ENCODE peak calls at places on chromosomes 4 and X, in eight cellular contexts. One of them, this sample, is unnamed.

GRCh38 chrX:106802388-106803275 is at the start of gene TBC1D8B:
- DNase-seq in stimulated activated naive CD8-positive, alpha-beta T cell treated with anti-CD3 and anti-CD28 coated beads, Interleukin-15, Interleukin-2, amounts not matched to agents 100 U/mL and 50 U/mL, for 24 hours: peak
- DNase-seq in brain microvascular endothelial cell: peak
- DNase-seq in adipocyte: peak
- DNase-seq in pancreas: peak
- DNase-seq in HCEC 1CT: peak
- DNase-seq in left cardiac atrium: peak
- DNase-seq in left lung: peak
- DNase-seq in this sample: peak

GRCh38 chrX:15143825-15144121 is 126.1 kb downstream of the ASB9 start:
- DNase-seq in adipocyte: no peak
- DNase-seq in pancreas: no peak
- DNase-seq in stimulated activated naive CD8-positive, alpha-beta T cell treated with anti-CD3 and anti-CD28 coated beads, Interleukin-15, Interleukin-2, amounts not matched to agents 100 U/mL and 50 U/mL, for 24 hours: no peak
- DNase-seq in HCEC 1CT: no peak
- DNase-seq in left lung: no peak
- DNase-seq in brain microvascular endothelial cell: no peak
- DNase-seq in left cardiac atrium: no peak
- DNase-seq in this sample: no peak

GRCh38 chr4:3111461-3111860 is 37.0 kb downstream of the HTT start:
- DNase-seq in adipocyte: peak
- DNase-seq in left cardiac atrium: no peak
- DNase-seq in left lung: no peak
- DNase-seq in stimulated activated naive CD8-positive, alpha-beta T cell treated with anti-CD3 and anti-CD28 coated beads, Interleukin-15, Interleukin-2, amounts not matched to agents 100 U/mL and 50 U/mL, for 24 hours: no peak
- DNase-seq in HCEC 1CT: peak
- DNase-seq in brain microvascular endothelial cell: peak
- DNase-seq in pancreas: no peak
- DNase-seq in this sample: no peak

GRCh38 chr4:108034560-108034959 is 44.9 kb downstream of the HADH start:
- DNase-seq in pancreas: no peak
- DNase-seq in adipocyte: no peak
- DNase-seq in left cardiac atrium: no peak
- DNase-seq in brain microvascular endothelial cell: no peak
- DNase-seq in left lung: no peak
- DNase-seq in stimulated activated naive CD8-positive, alpha-beta T cell treated with anti-CD3 and anti-CD28 coated beads, Interleukin-15, Interleukin-2, amounts not matched to agents 100 U/mL and 50 U/mL, for 24 hours: no peak
- DNase-seq in HCEC 1CT: no peak
- DNase-seq in this sample: no peak

GRCh38 chr4:185265942-185266341 is 56.5 kb downstream of the SNX25 start:
- DNase-seq in stimulated activated naive CD8-positive, alpha-beta T cell treated with anti-CD3 and anti-CD28 coated beads, Interleukin-15, Interleukin-2, amounts not matched to agents 100 U/mL and 50 U/mL, for 24 hours: no peak
- DNase-seq in HCEC 1CT: peak
- DNase-seq in adipocyte: peak
- DNase-seq in left cardiac atrium: no peak
- DNase-seq in brain microvascular endothelial cell: peak
- DNase-seq in pancreas: no peak
- DNase-seq in left lung: no peak
- DNase-seq in this sample: no peak

GRCh38 chr4:41709844-41710481 is 38.6 kb downstream of the PHOX2B start:
- DNase-seq in HCEC 1CT: peak
- DNase-seq in pancreas: no peak
- DNase-seq in brain microvascular endothelial cell: peak
- DNase-seq in adipocyte: peak
- DNase-seq in left lung: no peak
- DNase-seq in stimulated activated naive CD8-positive, alpha-beta T cell treated with anti-CD3 and anti-CD28 coated beads, Interleukin-15, Interleukin-2, amounts not matched to agents 100 U/mL and 50 U/mL, for 24 hours: no peak
- DNase-seq in left cardiac atrium: no peak
- DNase-seq in this sample: no peak

GRCh38 chr4:184453402-184454160 is 20.8 kb downstream of the IRF2 start:
- DNase-seq in pancreas: no peak
- DNase-seq in left lung: no peak
- DNase-seq in left cardiac atrium: no peak
- DNase-seq in brain microvascular endothelial cell: peak
- DNase-seq in stimulated activated naive CD8-positive, alpha-beta T cell treated with anti-CD3 and anti-CD28 coated beads, Interleukin-15, Interleukin-2, amounts not matched to agents 100 U/mL and 50 U/mL, for 24 hours: peak
- DNase-seq in adipocyte: peak
- DNase-seq in HCEC 1CT: peak
- DNase-seq in this sample: no peak

GRCh38 chrX:152212969-152213368 is 74.6 kb upstream of the MAGEA10 start:
- DNase-seq in HCEC 1CT: no peak
- DNase-seq in left cardiac atrium: no peak
- DNase-seq in pancreas: no peak
- DNase-seq in stimulated activated naive CD8-positive, alpha-beta T cell treated with anti-CD3 and anti-CD28 coated beads, Interleukin-15, Interleukin-2, amounts not matched to agents 100 U/mL and 50 U/mL, for 24 hours: no peak
- DNase-seq in brain microvascular endothelial cell: no peak
- DNase-seq in left lung: no peak
- DNase-seq in adipocyte: no peak
- DNase-seq in this sample: no peak

GRCh38 chr4:24800273-24800880 is 5.0 kb downstream of the SOD3 start:
- DNase-seq in pancreas: no peak
- DNase-seq in left lung: no peak
- DNase-seq in brain microvascular endothelial cell: no peak
- DNase-seq in HCEC 1CT: no peak
- DNase-seq in stimulated activated naive CD8-positive, alpha-beta T cell treated with anti-CD3 and anti-CD28 coated beads, Interleukin-15, Interleukin-2, amounts not matched to agents 100 U/mL and 50 U/mL, for 24 hours: no peak
- DNase-seq in left cardiac atrium: no peak
- DNase-seq in adipocyte: no peak
- DNase-seq in this sample: no peak

GRCh38 chrX:155611302-155611701 is 1.4 kb downstream of the TMLHE start:
- DNase-seq in stimulated activated naive CD8-positive, alpha-beta T cell treated with anti-CD3 and anti-CD28 coated beads, Interleukin-15, Interleukin-2, amounts not matched to agents 100 U/mL and 50 U/mL, for 24 hours: no peak
- DNase-seq in adipocyte: no peak
- DNase-seq in left cardiac atrium: no peak
- DNase-seq in brain microvascular endothelial cell: no peak
- DNase-seq in HCEC 1CT: no peak
- DNase-seq in pancreas: no peak
- DNase-seq in left lung: no peak
- DNase-seq in this sample: no peak

GRCh38 chr4:156970501-156971167 is 965 bp downstream of the PDGFC start:
- DNase-seq in left lung: peak
- DNase-seq in pancreas: peak
- DNase-seq in HCEC 1CT: peak
- DNase-seq in brain microvascular endothelial cell: no peak
- DNase-seq in left cardiac atrium: peak
- DNase-seq in stimulated activated naive CD8-positive, alpha-beta T cell treated with anti-CD3 and anti-CD28 coated beads, Interleukin-15, Interleukin-2, amounts not matched to agents 100 U/mL and 50 U/mL, for 24 hours: no peak
- DNase-seq in adipocyte: peak
- DNase-seq in this sample: peak

GRCh38 chr4:125235971-125236370 is 78.8 kb upstream of the FAT4 start:
- DNase-seq in brain microvascular endothelial cell: no peak
- DNase-seq in HCEC 1CT: no peak
- DNase-seq in left cardiac atrium: no peak
- DNase-seq in pancreas: no peak
- DNase-seq in left lung: no peak
- DNase-seq in stimulated activated naive CD8-positive, alpha-beta T cell treated with anti-CD3 and anti-CD28 coated beads, Interleukin-15, Interleukin-2, amounts not matched to agents 100 U/mL and 50 U/mL, for 24 hours: no peak
- DNase-seq in adipocyte: no peak
- DNase-seq in this sample: peak

GRCh38 chr4:145935253-145936141 is 3.1 kb downstream of the ZNF827 start:
- DNase-seq in adipocyte: peak
- DNase-seq in left lung: no peak
- DNase-seq in pancreas: no peak
- DNase-seq in stimulated activated naive CD8-positive, alpha-beta T cell treated with anti-CD3 and anti-CD28 coated beads, Interleukin-15, Interleukin-2, amounts not matched to agents 100 U/mL and 50 U/mL, for 24 hours: peak
- DNase-seq in brain microvascular endothelial cell: no peak
- DNase-seq in left cardiac atrium: peak
- DNase-seq in HCEC 1CT: no peak
- DNase-seq in this sample: peak

GRCh38 chr4:39085891-39086290 is 23.9 kb downstream of the KLHL5 start:
- DNase-seq in left cardiac atrium: no peak
- DNase-seq in adipocyte: no peak
- DNase-seq in stimulated activated naive CD8-positive, alpha-beta T cell treated with anti-CD3 and anti-CD28 coated beads, Interleukin-15, Interleukin-2, amounts not matched to agents 100 U/mL and 50 U/mL, for 24 hours: no peak
- DNase-seq in pancreas: no peak
- DNase-seq in brain microvascular endothelial cell: no peak
- DNase-seq in HCEC 1CT: no peak
- DNase-seq in left lung: no peak
- DNase-seq in this sample: no peak

GRCh38 chr4:108426493-108426892 is 193.9 kb upstream of the RPL34 start:
- DNase-seq in HCEC 1CT: peak
- DNase-seq in pancreas: no peak
- DNase-seq in left lung: no peak
- DNase-seq in brain microvascular endothelial cell: peak
- DNase-seq in stimulated activated naive CD8-positive, alpha-beta T cell treated with anti-CD3 and anti-CD28 coated beads, Interleukin-15, Interleukin-2, amounts not matched to agents 100 U/mL and 50 U/mL, for 24 hours: no peak
- DNase-seq in adipocyte: peak
- DNase-seq in left cardiac atrium: no peak
- DNase-seq in this sample: no peak

GRCh38 chr4:113908829-113909228 is 70.6 kb downstream of the ARSJ start:
- DNase-seq in stimulated activated naive CD8-positive, alpha-beta T cell treated with anti-CD3 and anti-CD28 coated beads, Interleukin-15, Interleukin-2, amounts not matched to agents 100 U/mL and 50 U/mL, for 24 hours: no peak
- DNase-seq in left lung: no peak
- DNase-seq in pancreas: no peak
- DNase-seq in brain microvascular endothelial cell: no peak
- DNase-seq in left cardiac atrium: no peak
- DNase-seq in adipocyte: no peak
- DNase-seq in HCEC 1CT: no peak
- DNase-seq in this sample: peak

GRCh38 chr4:142126890-142127497 is 490.6 kb downstream of the IL15 start:
- DNase-seq in left cardiac atrium: peak
- DNase-seq in HCEC 1CT: peak
- DNase-seq in adipocyte: peak
- DNase-seq in stimulated activated naive CD8-positive, alpha-beta T cell treated with anti-CD3 and anti-CD28 coated beads, Interleukin-15, Interleukin-2, amounts not matched to agents 100 U/mL and 50 U/mL, for 24 hours: peak
- DNase-seq in left lung: no peak
- DNase-seq in brain microvascular endothelial cell: peak
- DNase-seq in pancreas: no peak
- DNase-seq in this sample: peak

GRCh38 chr4:8217871-8218270 is 18.8 kb downstream of the SH3TC1 start:
- DNase-seq in left lung: peak
- DNase-seq in HCEC 1CT: no peak
- DNase-seq in adipocyte: no peak
- DNase-seq in pancreas: no peak
- DNase-seq in brain microvascular endothelial cell: no peak
- DNase-seq in stimulated activated naive CD8-positive, alpha-beta T cell treated with anti-CD3 and anti-CD28 coated beads, Interleukin-15, Interleukin-2, amounts not matched to agents 100 U/mL and 50 U/mL, for 24 hours: no peak
- DNase-seq in left cardiac atrium: no peak
- DNase-seq in this sample: no peak

GRCh38 chr4:7192252-7193039 is at the start of gene SORCS2:
- DNase-seq in pancreas: peak
- DNase-seq in brain microvascular endothelial cell: peak
- DNase-seq in left lung: peak
- DNase-seq in adipocyte: peak
- DNase-seq in stimulated activated naive CD8-positive, alpha-beta T cell treated with anti-CD3 and anti-CD28 coated beads, Interleukin-15, Interleukin-2, amounts not matched to agents 100 U/mL and 50 U/mL, for 24 hours: peak
- DNase-seq in HCEC 1CT: peak
- DNase-seq in left cardiac atrium: peak
- DNase-seq in this sample: peak

GRCh38 chr4:28148221-28148620 is 1287.6 kb downstream of the STIM2 start:
- DNase-seq in brain microvascular endothelial cell: no peak
- DNase-seq in HCEC 1CT: no peak
- DNase-seq in left cardiac atrium: no peak
- DNase-seq in stimulated activated naive CD8-positive, alpha-beta T cell treated with anti-CD3 and anti-CD28 coated beads, Interleukin-15, Interleukin-2, amounts not matched to agents 100 U/mL and 50 U/mL, for 24 hours: no peak
- DNase-seq in pancreas: no peak
- DNase-seq in left lung: no peak
- DNase-seq in adipocyte: no peak
- DNase-seq in this sample: no peak

GRCh38 chr4:174281182-174281737 is 2.2 kb downstream of the FBXO8 start:
- DNase-seq in brain microvascular endothelial cell: no peak
- DNase-seq in left cardiac atrium: no peak
- DNase-seq in left lung: no peak
- DNase-seq in HCEC 1CT: no peak
- DNase-seq in stimulated activated naive CD8-positive, alpha-beta T cell treated with anti-CD3 and anti-CD28 coated beads, Interleukin-15, Interleukin-2, amounts not matched to agents 100 U/mL and 50 U/mL, for 24 hours: no peak
- DNase-seq in adipocyte: no peak
- DNase-seq in pancreas: no peak
- DNase-seq in this sample: no peak

GRCh38 chr4:80963051-80963450 is 67.5 kb upstream of the BMP3 start:
- DNase-seq in brain microvascular endothelial cell: peak
- DNase-seq in pancreas: no peak
- DNase-seq in HCEC 1CT: peak
- DNase-seq in adipocyte: peak
- DNase-seq in left lung: no peak
- DNase-seq in left cardiac atrium: no peak
- DNase-seq in stimulated activated naive CD8-positive, alpha-beta T cell treated with anti-CD3 and anti-CD28 coated beads, Interleukin-15, Interleukin-2, amounts not matched to agents 100 U/mL and 50 U/mL, for 24 hours: no peak
- DNase-seq in this sample: no peak

GRCh38 chrX:125769628-125770027 is 396.5 kb downstream of the DCAF12L2 start:
- DNase-seq in adipocyte: no peak
- DNase-seq in brain microvascular endothelial cell: no peak
- DNase-seq in left lung: no peak
- DNase-seq in left cardiac atrium: no peak
- DNase-seq in HCEC 1CT: no peak
- DNase-seq in pancreas: no peak
- DNase-seq in stimulated activated naive CD8-positive, alpha-beta T cell treated with anti-CD3 and anti-CD28 coated beads, Interleukin-15, Interleukin-2, amounts not matched to agents 100 U/mL and 50 U/mL, for 24 hours: no peak
- DNase-seq in this sample: no peak

GRCh38 chr4:156950950-156951349 is 20.6 kb downstream of the PDGFC start:
- DNase-seq in HCEC 1CT: no peak
- DNase-seq in left cardiac atrium: no peak
- DNase-seq in stimulated activated naive CD8-positive, alpha-beta T cell treated with anti-CD3 and anti-CD28 coated beads, Interleukin-15, Interleukin-2, amounts not matched to agents 100 U/mL and 50 U/mL, for 24 hours: no peak
- DNase-seq in left lung: no peak
- DNase-seq in pancreas: no peak
- DNase-seq in adipocyte: no peak
- DNase-seq in brain microvascular endothelial cell: no peak
- DNase-seq in this sample: no peak

GRCh38 chr4:3233391-3234071 is 15.4 kb upstream of the MSANTD1 start:
- DNase-seq in brain microvascular endothelial cell: peak
- DNase-seq in adipocyte: peak
- DNase-seq in pancreas: no peak
- DNase-seq in HCEC 1CT: no peak
- DNase-seq in left lung: peak
- DNase-seq in left cardiac atrium: no peak
- DNase-seq in stimulated activated naive CD8-positive, alpha-beta T cell treated with anti-CD3 and anti-CD28 coated beads, Interleukin-15, Interleukin-2, amounts not matched to agents 100 U/mL and 50 U/mL, for 24 hours: no peak
- DNase-seq in this sample: no peak

GRCh38 chr4:13888112-13888511 is 260.6 kb upstream of the BOD1L1 start:
- DNase-seq in pancreas: no peak
- DNase-seq in brain microvascular endothelial cell: peak
- DNase-seq in stimulated activated naive CD8-positive, alpha-beta T cell treated with anti-CD3 and anti-CD28 coated beads, Interleukin-15, Interleukin-2, amounts not matched to agents 100 U/mL and 50 U/mL, for 24 hours: no peak
- DNase-seq in left cardiac atrium: no peak
- DNase-seq in HCEC 1CT: peak
- DNase-seq in adipocyte: peak
- DNase-seq in left lung: no peak
- DNase-seq in this sample: no peak

GRCh38 chr4:148207074-148207473 is 235.1 kb downstream of the NR3C2 start:
- DNase-seq in stimulated activated naive CD8-positive, alpha-beta T cell treated with anti-CD3 and anti-CD28 coated beads, Interleukin-15, Interleukin-2, amounts not matched to agents 100 U/mL and 50 U/mL, for 24 hours: no peak
- DNase-seq in left cardiac atrium: no peak
- DNase-seq in left lung: no peak
- DNase-seq in adipocyte: peak
- DNase-seq in brain microvascular endothelial cell: no peak
- DNase-seq in pancreas: no peak
- DNase-seq in HCEC 1CT: no peak
- DNase-seq in this sample: no peak

GRCh38 chr4:44186096-44186849 is 262.3 kb downstream of the KCTD8 start:
- DNase-seq in stimulated activated naive CD8-positive, alpha-beta T cell treated with anti-CD3 and anti-CD28 coated beads, Interleukin-15, Interleukin-2, amounts not matched to agents 100 U/mL and 50 U/mL, for 24 hours: no peak
- DNase-seq in adipocyte: no peak
- DNase-seq in left cardiac atrium: no peak
- DNase-seq in brain microvascular endothelial cell: no peak
- DNase-seq in pancreas: no peak
- DNase-seq in left lung: peak
- DNase-seq in HCEC 1CT: no peak
- DNase-seq in this sample: no peak

GRCh38 chrX:88072339-88073030 is 554.9 kb downstream of the KLHL4 start:
- DNase-seq in pancreas: no peak
- DNase-seq in stimulated activated naive CD8-positive, alpha-beta T cell treated with anti-CD3 and anti-CD28 coated beads, Interleukin-15, Interleukin-2, amounts not matched to agents 100 U/mL and 50 U/mL, for 24 hours: no peak
- DNase-seq in adipocyte: no peak
- DNase-seq in left lung: no peak
- DNase-seq in left cardiac atrium: no peak
- DNase-seq in HCEC 1CT: no peak
- DNase-seq in brain microvascular endothelial cell: no peak
- DNase-seq in this sample: no peak

GRCh38 chrX:67789536-67789935 is 245.7 kb downstream of the AR start:
- DNase-seq in adipocyte: no peak
- DNase-seq in pancreas: no peak
- DNase-seq in stimulated activated naive CD8-positive, alpha-beta T cell treated with anti-CD3 and anti-CD28 coated beads, Interleukin-15, Interleukin-2, amounts not matched to agents 100 U/mL and 50 U/mL, for 24 hours: no peak
- DNase-seq in left cardiac atrium: no peak
- DNase-seq in HCEC 1CT: no peak
- DNase-seq in left lung: no peak
- DNase-seq in brain microvascular endothelial cell: no peak
- DNase-seq in this sample: no peak

GRCh38 chrX:38192007-38192625 is 28.6 kb downstream of the SRPX start:
- DNase-seq in stimulated activated naive CD8-positive, alpha-beta T cell treated with anti-CD3 and anti-CD28 coated beads, Interleukin-15, Interleukin-2, amounts not matched to agents 100 U/mL and 50 U/mL, for 24 hours: no peak
- DNase-seq in brain microvascular endothelial cell: no peak
- DNase-seq in pancreas: peak
- DNase-seq in adipocyte: peak
- DNase-seq in HCEC 1CT: no peak
- DNase-seq in left cardiac atrium: no peak
- DNase-seq in left lung: no peak
- DNase-seq in this sample: no peak

GRCh38 chr4:143455211-143455610 is 58.3 kb upstream of the SMARCA5 start:
- DNase-seq in HCEC 1CT: no peak
- DNase-seq in left cardiac atrium: no peak
- DNase-seq in adipocyte: no peak
- DNase-seq in brain microvascular endothelial cell: peak
- DNase-seq in pancreas: no peak
- DNase-seq in stimulated activated naive CD8-positive, alpha-beta T cell treated with anti-CD3 and anti-CD28 coated beads, Interleukin-15, Interleukin-2, amounts not matched to agents 100 U/mL and 50 U/mL, for 24 hours: no peak
- DNase-seq in left lung: no peak
- DNase-seq in this sample: no peak

This sample was measured in globus pallidus.